ENCODE peak calls at places on chromosomes 11 and 22, in ten cellular contexts. One of them, this sample, is unnamed.

GRCh38 chr22:35727436-35727835 is 9.8 kb downstream of the APOL5 start:
- DNase-seq in GM06990: no peak
- DNase-seq in AG09319: no peak
- DNase-seq in cardiac fibroblast: peak
- DNase-seq in IMR-90: peak
- DNase-seq in stomach: peak
- DNase-seq in RWPE1: no peak
- DNase-seq in GM12864: no peak
- DNase-seq in glutamatergic neuron: no peak
- DNase-seq in GM23338: no peak
- DNase-seq in this sample: no peak

GRCh38 chr11:62433141-62433543 is 14.3 kb downstream of the SCGB1A1 start:
- DNase-seq in GM23338: no peak
- DNase-seq in IMR-90: no peak
- DNase-seq in GM12864: no peak
- DNase-seq in stomach: no peak
- DNase-seq in AG09319: no peak
- DNase-seq in RWPE1: no peak
- DNase-seq in glutamatergic neuron: no peak
- DNase-seq in GM06990: no peak
- DNase-seq in cardiac fibroblast: no peak
- DNase-seq in this sample: no peak

GRCh38 chr11:111439905-111440304 is 60.8 kb upstream of the POU2AF1 start:
- DNase-seq in GM23338: no peak
- DNase-seq in GM12864: no peak
- DNase-seq in RWPE1: no peak
- DNase-seq in glutamatergic neuron: no peak
- DNase-seq in stomach: no peak
- DNase-seq in IMR-90: no peak
- DNase-seq in GM06990: no peak
- DNase-seq in cardiac fibroblast: no peak
- DNase-seq in AG09319: no peak
- DNase-seq in this sample: no peak

GRCh38 chr11:93861808-93862207 is 11.4 kb upstream of the VSTM5 start:
- DNase-seq in AG09319: no peak
- DNase-seq in stomach: no peak
- DNase-seq in GM06990: no peak
- DNase-seq in GM23338: no peak
- DNase-seq in RWPE1: no peak
- DNase-seq in IMR-90: no peak
- DNase-seq in cardiac fibroblast: no peak
- DNase-seq in glutamatergic neuron: peak
- DNase-seq in GM12864: no peak
- DNase-seq in this sample: no peak

GRCh38 chr22:30947821-30948454 is 20.6 kb downstream of the MORC2 start:
- DNase-seq in GM12864: no peak
- DNase-seq in AG09319: peak
- DNase-seq in stomach: no peak
- DNase-seq in cardiac fibroblast: peak
- DNase-seq in GM23338: peak
- DNase-seq in IMR-90: peak
- DNase-seq in glutamatergic neuron: no peak
- DNase-seq in GM06990: no peak
- DNase-seq in RWPE1: peak
- DNase-seq in this sample: no peak

GRCh38 chr11:130531061-130531460 is 82.6 kb downstream of the ADAMTS15 start:
- DNase-seq in GM23338: no peak
- DNase-seq in GM12864: no peak
- DNase-seq in RWPE1: no peak
- DNase-seq in stomach: no peak
- DNase-seq in glutamatergic neuron: no peak
- DNase-seq in GM06990: no peak
- DNase-seq in IMR-90: no peak
- DNase-seq in AG09319: peak
- DNase-seq in cardiac fibroblast: peak
- DNase-seq in this sample: no peak

GRCh38 chr11:103947566-103947919 is 88.9 kb upstream of the DDI1 start:
- DNase-seq in GM06990: no peak
- DNase-seq in IMR-90: peak
- DNase-seq in RWPE1: no peak
- DNase-seq in stomach: no peak
- DNase-seq in AG09319: peak
- DNase-seq in glutamatergic neuron: no peak
- DNase-seq in cardiac fibroblast: peak
- DNase-seq in GM23338: no peak
- DNase-seq in GM12864: no peak
- DNase-seq in this sample: no peak

GRCh38 chr22:50542416-50542927 is 3.2 kb upstream of the KLHDC7B start:
- DNase-seq in RWPE1: no peak
- DNase-seq in AG09319: no peak
- DNase-seq in glutamatergic neuron: no peak
- DNase-seq in GM12864: peak
- DNase-seq in GM23338: no peak
- DNase-seq in stomach: no peak
- DNase-seq in cardiac fibroblast: no peak
- DNase-seq in GM06990: peak
- DNase-seq in IMR-90: no peak
- DNase-seq in this sample: no peak

GRCh38 chr11:46216765-46217089 is 60.7 kb upstream of the CREB3L1 start:
- DNase-seq in glutamatergic neuron: no peak
- DNase-seq in GM12864: no peak
- DNase-seq in cardiac fibroblast: no peak
- DNase-seq in IMR-90: no peak
- DNase-seq in RWPE1: no peak
- DNase-seq in GM06990: no peak
- DNase-seq in AG09319: no peak
- DNase-seq in GM23338: no peak
- DNase-seq in stomach: no peak
- DNase-seq in this sample: no peak

GRCh38 chr11:46223252-46223513 is 54.3 kb upstream of the CREB3L1 start:
- DNase-seq in glutamatergic neuron: no peak
- DNase-seq in GM06990: no peak
- DNase-seq in cardiac fibroblast: no peak
- DNase-seq in stomach: no peak
- DNase-seq in AG09319: no peak
- DNase-seq in IMR-90: no peak
- DNase-seq in GM23338: no peak
- DNase-seq in GM12864: no peak
- DNase-seq in RWPE1: no peak
- DNase-seq in this sample: no peak

GRCh38 chr11:46220313-46220712 is 57.1 kb upstream of the CREB3L1 start:
- DNase-seq in IMR-90: no peak
- DNase-seq in RWPE1: no peak
- DNase-seq in AG09319: no peak
- DNase-seq in glutamatergic neuron: no peak
- DNase-seq in GM06990: no peak
- DNase-seq in cardiac fibroblast: no peak
- DNase-seq in GM12864: no peak
- DNase-seq in stomach: no peak
- DNase-seq in GM23338: no peak
- DNase-seq in this sample: no peak

GRCh38 chr11:46222485-46223251 is 54.8 kb upstream of the CREB3L1 start:
- DNase-seq in IMR-90: peak
- DNase-seq in RWPE1: no peak
- DNase-seq in GM12864: no peak
- DNase-seq in GM06990: no peak
- DNase-seq in GM23338: no peak
- DNase-seq in cardiac fibroblast: no peak
- DNase-seq in glutamatergic neuron: no peak
- DNase-seq in stomach: no peak
- DNase-seq in AG09319: no peak
- DNase-seq in this sample: peak
- TF ChIP-seq CTCF in IMR-90: no peak
- TF ChIP-seq CTCF in RWPE1: no peak
- TF ChIP-seq CTCF in GM12864: no peak
- TF ChIP-seq CTCF in GM06990: no peak
- TF ChIP-seq CTCF in GM23338: no peak
- TF ChIP-seq CTCF in cardiac fibroblast: no peak
- TF ChIP-seq CTCF in glutamatergic neuron: no peak
- TF ChIP-seq CTCF in stomach: no peak
- TF ChIP-seq CTCF in AG09319: no peak
- TF ChIP-seq CTCF in this sample: no peak

DNA sequence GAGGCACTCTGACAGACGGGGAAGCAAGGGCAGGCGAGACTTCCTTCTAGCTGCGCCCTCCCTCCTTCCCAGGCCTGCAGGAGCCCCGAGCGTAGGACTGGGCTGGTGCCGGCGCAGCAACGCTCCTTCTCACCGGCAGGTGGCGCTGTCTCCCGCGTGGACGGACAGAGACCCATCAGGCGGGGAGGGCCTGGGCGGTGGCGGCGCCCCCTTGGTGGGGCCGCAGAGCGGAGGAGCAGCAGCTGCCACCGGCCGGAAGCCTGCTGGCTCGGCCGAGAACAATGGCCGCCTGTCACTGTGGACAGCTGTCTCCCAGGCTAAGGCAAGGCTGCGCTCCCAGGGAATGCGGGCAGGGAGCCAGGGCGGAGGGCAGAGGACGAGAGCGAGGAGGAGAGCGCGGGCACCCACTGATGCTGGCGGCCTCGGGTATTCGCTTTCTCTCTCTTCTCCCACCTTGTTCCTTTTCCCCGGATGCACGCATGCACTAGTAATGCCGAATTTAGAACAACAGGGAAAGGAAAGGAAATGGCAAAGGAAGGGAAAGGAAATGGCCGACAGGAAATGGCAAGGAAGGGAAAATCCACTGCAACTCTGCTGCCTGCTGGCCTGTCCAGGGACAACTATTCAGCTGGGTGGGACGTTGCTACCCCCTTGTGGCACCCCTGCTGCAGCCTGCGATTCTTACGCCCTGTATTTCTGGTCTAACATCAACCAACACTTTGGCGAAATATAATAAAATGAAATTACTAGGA is 14.4 kb downstream of the PPM1F start:
- DNase-seq in IMR-90: peak
- DNase-seq in RWPE1: peak
- DNase-seq in GM12864: peak
- DNase-seq in GM23338: peak
- DNase-seq in stomach: peak
- DNase-seq in GM06990: peak
- DNase-seq in AG09319: peak
- DNase-seq in glutamatergic neuron: peak
- DNase-seq in cardiac fibroblast: peak
- DNase-seq in this sample: peak
- TF ChIP-seq CTCF in IMR-90: peak
- TF ChIP-seq CTCF in RWPE1: peak
- TF ChIP-seq CTCF in GM12864: peak
- TF ChIP-seq CTCF in GM23338: peak
- TF ChIP-seq CTCF in stomach: peak
- TF ChIP-seq CTCF in GM06990: peak
- TF ChIP-seq CTCF in AG09319: peak
- TF ChIP-seq CTCF in glutamatergic neuron: peak
- TF ChIP-seq CTCF in cardiac fibroblast: peak
- TF ChIP-seq CTCF in this sample: peak

GRCh38 chr11:67539588-67539987 is 16.3 kb upstream of the CABP2 start:
- DNase-seq in GM12864: no peak
- DNase-seq in cardiac fibroblast: no peak
- DNase-seq in GM23338: no peak
- DNase-seq in stomach: no peak
- DNase-seq in glutamatergic neuron: no peak
- DNase-seq in AG09319: no peak
- DNase-seq in GM06990: no peak
- DNase-seq in IMR-90: no peak
- DNase-seq in RWPE1: no peak
- DNase-seq in this sample: no peak

GRCh38 chr11:67542971-67543370 is 19.7 kb upstream of the CABP2 start:
- DNase-seq in GM23338: peak
- DNase-seq in GM06990: no peak
- DNase-seq in AG09319: no peak
- DNase-seq in IMR-90: no peak
- DNase-seq in stomach: no peak
- DNase-seq in glutamatergic neuron: no peak
- DNase-seq in RWPE1: no peak
- DNase-seq in cardiac fibroblast: no peak
- DNase-seq in GM12864: no peak
- DNase-seq in this sample: no peak

GRCh38 chr11:67542169-67542568 is 18.9 kb upstream of the CABP2 start:
- DNase-seq in GM12864: no peak
- DNase-seq in GM06990: no peak
- DNase-seq in RWPE1: no peak
- DNase-seq in glutamatergic neuron: no peak
- DNase-seq in AG09319: no peak
- DNase-seq in IMR-90: no peak
- DNase-seq in cardiac fibroblast: no peak
- DNase-seq in GM23338: no peak
- DNase-seq in stomach: no peak
- DNase-seq in this sample: no peak

GRCh38 chr11:67538823-67539505 is 15.7 kb upstream of the CABP2 start:
- DNase-seq in cardiac fibroblast: no peak
- DNase-seq in glutamatergic neuron: no peak
- DNase-seq in stomach: no peak
- DNase-seq in IMR-90: no peak
- DNase-seq in RWPE1: no peak
- DNase-seq in GM12864: no peak
- DNase-seq in GM06990: no peak
- DNase-seq in AG09319: no peak
- DNase-seq in GM23338: no peak
- DNase-seq in this sample: no peak

DNA sequence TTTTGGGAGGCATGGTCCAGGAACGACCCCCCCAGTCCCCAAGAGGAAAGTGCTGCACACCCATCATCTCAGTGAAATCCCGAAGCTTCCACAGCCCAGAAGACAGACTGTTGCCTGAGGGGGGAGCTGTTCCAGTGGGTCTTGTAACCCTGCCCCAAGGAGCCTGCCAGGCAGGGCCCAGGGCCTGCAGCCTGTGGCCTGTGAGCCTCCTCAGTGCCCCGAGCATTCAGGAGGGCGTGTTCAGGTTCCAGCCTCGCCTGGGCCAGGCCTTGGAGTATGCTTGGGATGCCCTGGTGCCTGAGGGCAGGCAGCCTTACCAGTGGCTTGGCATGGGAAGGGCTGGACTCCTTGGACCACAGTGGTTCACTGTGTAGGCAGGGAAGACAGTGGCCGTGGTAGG is 18.0 kb upstream of the CABP2 start:
- DNase-seq in glutamatergic neuron: no peak
- DNase-seq in IMR-90: no peak
- DNase-seq in AG09319: no peak
- DNase-seq in GM12864: no peak
- DNase-seq in RWPE1: no peak
- DNase-seq in stomach: no peak
- DNase-seq in cardiac fibroblast: no peak
- DNase-seq in GM23338: no peak
- DNase-seq in GM06990: no peak
- DNase-seq in this sample: no peak
- TF ChIP-seq CTCF in glutamatergic neuron: no peak
- TF ChIP-seq CTCF in IMR-90: no peak
- TF ChIP-seq CTCF in AG09319: no peak
- TF ChIP-seq CTCF in GM12864: no peak
- TF ChIP-seq CTCF in RWPE1: no peak
- TF ChIP-seq CTCF in stomach: no peak
- TF ChIP-seq CTCF in cardiac fibroblast: no peak
- TF ChIP-seq CTCF in GM23338: peak
- TF ChIP-seq CTCF in GM06990: no peak
- TF ChIP-seq CTCF in this sample: no peak

GRCh38 chr11:92556435-92556834 is 331.8 kb downstream of the FAT3 start:
- DNase-seq in AG09319: no peak
- DNase-seq in cardiac fibroblast: peak
- DNase-seq in glutamatergic neuron: no peak
- DNase-seq in IMR-90: peak
- DNase-seq in stomach: no peak
- DNase-seq in GM12864: no peak
- DNase-seq in GM23338: peak
- DNase-seq in GM06990: no peak
- DNase-seq in RWPE1: peak
- DNase-seq in this sample: peak

GRCh38 chr11:92550871-92551270 is 326.3 kb downstream of the FAT3 start:
- DNase-seq in GM06990: no peak
- DNase-seq in AG09319: no peak
- DNase-seq in cardiac fibroblast: no peak
- DNase-seq in GM12864: no peak
- DNase-seq in GM23338: no peak
- DNase-seq in IMR-90: no peak
- DNase-seq in RWPE1: no peak
- DNase-seq in glutamatergic neuron: no peak
- DNase-seq in stomach: no peak
- DNase-seq in this sample: no peak

GRCh38 chr11:92550411-92550810 is 325.8 kb downstream of the FAT3 start:
- DNase-seq in cardiac fibroblast: no peak
- DNase-seq in AG09319: no peak
- DNase-seq in IMR-90: no peak
- DNase-seq in RWPE1: no peak
- DNase-seq in glutamatergic neuron: no peak
- DNase-seq in stomach: peak
- DNase-seq in GM06990: no peak
- DNase-seq in GM12864: no peak
- DNase-seq in GM23338: peak
- DNase-seq in this sample: no peak

GRCh38 chr11:92554662-92555061 is 330.0 kb downstream of the FAT3 start:
- DNase-seq in glutamatergic neuron: no peak
- DNase-seq in AG09319: no peak
- DNase-seq in RWPE1: no peak
- DNase-seq in GM12864: no peak
- DNase-seq in IMR-90: no peak
- DNase-seq in cardiac fibroblast: no peak
- DNase-seq in stomach: no peak
- DNase-seq in GM06990: no peak
- DNase-seq in GM23338: no peak
- DNase-seq in this sample: no peak

GRCh38 chr11:92552942-92553341 is 328.3 kb downstream of the FAT3 start:
- DNase-seq in GM06990: no peak
- DNase-seq in GM12864: no peak
- DNase-seq in stomach: no peak
- DNase-seq in GM23338: no peak
- DNase-seq in glutamatergic neuron: no peak
- DNase-seq in RWPE1: no peak
- DNase-seq in cardiac fibroblast: peak
- DNase-seq in IMR-90: peak
- DNase-seq in AG09319: no peak
- DNase-seq in this sample: no peak
- TF ChIP-seq CTCF in GM06990: no peak
- TF ChIP-seq CTCF in GM12864: no peak
- TF ChIP-seq CTCF in stomach: no peak
- TF ChIP-seq CTCF in GM23338: peak
- TF ChIP-seq CTCF in glutamatergic neuron: no peak
- TF ChIP-seq CTCF in RWPE1: no peak
- TF ChIP-seq CTCF in cardiac fibroblast: no peak
- TF ChIP-seq CTCF in IMR-90: peak
- TF ChIP-seq CTCF in AG09319: no peak
- TF ChIP-seq CTCF in this sample: peak